ENCODE peak calls at places on chromosomes 16 and 17, in ten cellular contexts. One of them, this sample, is unnamed.

GRCh38 chr16:27161398-27161797 is 41.9 kb upstream of the KDM8 start:
- DNase-seq in body of pancreas: no peak
- DNase-seq in H1: no peak
- DNase-seq in A549: no peak
- DNase-seq in iPS DF 6.9: no peak
- DNase-seq in left ventricle myocardium inferior: no peak
- DNase-seq in heart right ventricle: no peak
- DNase-seq in H9: no peak
- DNase-seq in breast epithelium: no peak
- DNase-seq in MM.1S: no peak
- DNase-seq in this sample: no peak

GRCh38 chr17:66953661-66954060 is 10.8 kb upstream of the CACNG4 start:
- DNase-seq in body of pancreas: no peak
- DNase-seq in H1: no peak
- DNase-seq in A549: no peak
- DNase-seq in iPS DF 6.9: no peak
- DNase-seq in left ventricle myocardium inferior: no peak
- DNase-seq in heart right ventricle: no peak
- DNase-seq in H9: no peak
- DNase-seq in breast epithelium: no peak
- DNase-seq in MM.1S: no peak
- DNase-seq in this sample: no peak

GRCh38 chr16:57485916-57486857 is at the start of gene DOK4:
- DNase-seq in body of pancreas: peak; percentile 86
- DNase-seq in H1: no peak
- DNase-seq in A549: peak; percentile 47
- DNase-seq in iPS DF 6.9: no peak
- DNase-seq in left ventricle myocardium inferior: peak; percentile 87
- DNase-seq in heart right ventricle: peak; percentile 87
- DNase-seq in H9: peak; percentile 72
- DNase-seq in breast epithelium: peak; percentile 80
- DNase-seq in MM.1S: peak; percentile 71
- DNase-seq in this sample: peak; percentile 97

GRCh38 chr17:56918916-56919315 is 5.1 kb upstream of the TRIM25 start:
- DNase-seq in body of pancreas: no peak
- DNase-seq in H1: no peak
- DNase-seq in A549: no peak
- DNase-seq in iPS DF 6.9: no peak
- DNase-seq in left ventricle myocardium inferior: no peak
- DNase-seq in heart right ventricle: no peak
- DNase-seq in H9: no peak
- DNase-seq in breast epithelium: no peak
- DNase-seq in MM.1S: no peak
- DNase-seq in this sample: no peak

GRCh38 chr17:53150101-53150698 is 672.5 kb upstream of the KIF2B start:
- DNase-seq in body of pancreas: no peak
- DNase-seq in H1: no peak
- DNase-seq in A549: peak; percentile 7
- DNase-seq in iPS DF 6.9: no peak
- DNase-seq in left ventricle myocardium inferior: no peak
- DNase-seq in heart right ventricle: no peak
- DNase-seq in H9: no peak
- DNase-seq in breast epithelium: no peak
- DNase-seq in MM.1S: peak; percentile 78
- DNase-seq in this sample: no peak

GRCh38 chr16:85888405-85889331 is 10.3 kb upstream of the IRF8 start:
- DNase-seq in body of pancreas: no peak
- DNase-seq in H1: no peak
- DNase-seq in A549: peak; percentile 67
- DNase-seq in iPS DF 6.9: no peak
- DNase-seq in left ventricle myocardium inferior: no peak
- DNase-seq in heart right ventricle: no peak
- DNase-seq in H9: peak; percentile 8
- DNase-seq in breast epithelium: no peak
- DNase-seq in MM.1S: peak; percentile 41
- DNase-seq in this sample: no peak

GRCh38 chr17:54544239-54544638 is 356.4 kb upstream of the TOM1L1 start:
- DNase-seq in body of pancreas: no peak
- DNase-seq in H1: peak; percentile 19
- DNase-seq in A549: no peak
- DNase-seq in iPS DF 6.9: peak; percentile 9
- DNase-seq in left ventricle myocardium inferior: no peak
- DNase-seq in heart right ventricle: peak; percentile 8
- DNase-seq in H9: peak; percentile 87
- DNase-seq in breast epithelium: no peak
- DNase-seq in MM.1S: no peak
- DNase-seq in this sample: no peak

GRCh38 chr17:42001729-42002128 is 15.5 kb downstream of the DNAJC7 start:
- DNase-seq in body of pancreas: no peak
- DNase-seq in H1: no peak
- DNase-seq in A549: no peak
- DNase-seq in iPS DF 6.9: no peak
- DNase-seq in left ventricle myocardium inferior: no peak
- DNase-seq in heart right ventricle: no peak
- DNase-seq in H9: no peak
- DNase-seq in breast epithelium: no peak
- DNase-seq in MM.1S: no peak
- DNase-seq in this sample: no peak

GRCh38 chr16:4924593-4925378 is 12.2 kb downstream of the PPL start:
- DNase-seq in body of pancreas: peak; percentile 72
- DNase-seq in H1: no peak
- DNase-seq in A549: no peak
- DNase-seq in iPS DF 6.9: no peak
- DNase-seq in left ventricle myocardium inferior: no peak
- DNase-seq in heart right ventricle: no peak
- DNase-seq in H9: peak; percentile 83
- DNase-seq in breast epithelium: peak; percentile 63
- DNase-seq in MM.1S: no peak
- DNase-seq in this sample: peak; percentile 66

GRCh38 chr16:166375-167116 is 768 bp downstream of the HBM start:
- DNase-seq in body of pancreas: no peak
- DNase-seq in H1: no peak
- DNase-seq in A549: no peak
- DNase-seq in iPS DF 6.9: no peak
- DNase-seq in left ventricle myocardium inferior: no peak
- DNase-seq in heart right ventricle: no peak
- DNase-seq in H9: no peak
- DNase-seq in breast epithelium: no peak
- DNase-seq in MM.1S: no peak
- DNase-seq in this sample: no peak

GRCh38 chr17:72413077-72414031 is 292.5 kb downstream of the SOX9 start:
- DNase-seq in body of pancreas: no peak
- DNase-seq in H1: no peak
- DNase-seq in A549: no peak
- DNase-seq in iPS DF 6.9: no peak
- DNase-seq in left ventricle myocardium inferior: no peak
- DNase-seq in heart right ventricle: no peak
- DNase-seq in H9: no peak
- DNase-seq in breast epithelium: no peak
- DNase-seq in MM.1S: no peak
- DNase-seq in this sample: no peak

GRCh38 chr16:57003439-57004386 is 14.4 kb downstream of the NLRC5 start:
- DNase-seq in body of pancreas: no peak
- DNase-seq in H1: no peak
- DNase-seq in A549: no peak
- DNase-seq in iPS DF 6.9: no peak
- DNase-seq in left ventricle myocardium inferior: no peak
- DNase-seq in heart right ventricle: no peak
- DNase-seq in H9: no peak
- DNase-seq in breast epithelium: no peak
- DNase-seq in MM.1S: no peak
- DNase-seq in this sample: no peak

GRCh38 chr16:28495098-28495793 is 803 bp downstream of the APOBR start:
- DNase-seq in body of pancreas: no peak
- DNase-seq in H1: no peak
- DNase-seq in A549: no peak
- DNase-seq in iPS DF 6.9: no peak
- DNase-seq in left ventricle myocardium inferior: no peak
- DNase-seq in heart right ventricle: no peak
- DNase-seq in H9: no peak
- DNase-seq in breast epithelium: no peak
- DNase-seq in MM.1S: no peak
- DNase-seq in this sample: peak; percentile 84
- H3K9me3 ChIP-seq in body of pancreas: no peaks in the 10 kb centered on the region
- H3K9me3 ChIP-seq in H1: no peaks in the 10 kb centered on the region
- H3K9me3 ChIP-seq in A549: no peaks in the 10 kb centered on the region
- H3K9me3 ChIP-seq in iPS DF 6.9: no peaks in the 10 kb centered on the region
- H3K9me3 ChIP-seq in left ventricle myocardium inferior: no peaks in the 10 kb centered on the region
- H3K9me3 ChIP-seq in heart right ventricle: no peaks in the 10 kb centered on the region
- H3K9me3 ChIP-seq in H9: no peaks in the 10 kb centered on the region
- H3K9me3 ChIP-seq in breast epithelium: no peaks in the 10 kb centered on the region
- H3K9me3 ChIP-seq in MM.1S: no peaks in the 10 kb centered on the region
- H3K9me3 ChIP-seq in this sample: no peaks in the 10 kb centered on the region

DNA sequence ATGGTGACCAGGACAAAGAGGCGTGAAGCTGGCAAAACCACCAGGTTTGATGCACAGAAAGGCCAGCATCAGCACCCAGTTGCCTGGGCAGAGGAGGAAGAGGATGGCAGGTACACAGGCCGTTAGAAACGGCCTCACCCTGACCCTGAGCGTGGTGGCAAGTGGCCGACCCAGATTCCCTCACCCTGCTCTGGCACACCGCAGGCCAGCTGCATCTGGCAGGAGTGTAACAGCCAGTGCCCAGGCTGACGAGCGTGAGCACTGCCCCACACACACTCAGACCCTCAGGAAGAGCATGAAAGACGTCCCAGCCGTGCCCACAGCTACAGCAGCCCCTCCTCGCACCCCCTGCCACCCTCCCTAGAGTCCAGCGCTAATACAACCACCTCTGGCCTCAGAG is 82.0 kb downstream of the ANKRD11 start:
- DNase-seq in body of pancreas: peak; percentile 68
- DNase-seq in H1: no peak
- DNase-seq in A549: no peak
- DNase-seq in iPS DF 6.9: no peak
- DNase-seq in left ventricle myocardium inferior: peak; percentile 57
- DNase-seq in heart right ventricle: peak; percentile 49
- DNase-seq in H9: no peak
- DNase-seq in breast epithelium: no peak
- DNase-seq in MM.1S: no peak
- DNase-seq in this sample: no peak
- H3K9me3 ChIP-seq in body of pancreas: no peaks in the 10 kb centered on the region
- H3K9me3 ChIP-seq in H1: no peaks in the 10 kb centered on the region
- H3K9me3 ChIP-seq in A549: no peaks in the 10 kb centered on the region
- H3K9me3 ChIP-seq in iPS DF 6.9: no peaks in the 10 kb centered on the region
- H3K9me3 ChIP-seq in left ventricle myocardium inferior: no peaks in the 10 kb centered on the region
- H3K9me3 ChIP-seq in heart right ventricle: no peaks in the 10 kb centered on the region
- H3K9me3 ChIP-seq in H9: no peaks in the 10 kb centered on the region
- H3K9me3 ChIP-seq in breast epithelium: no peaks in the 10 kb centered on the region
- H3K9me3 ChIP-seq in MM.1S: no peaks in the 10 kb centered on the region
- H3K9me3 ChIP-seq in this sample: no peaks in the 10 kb centered on the region

DNA sequence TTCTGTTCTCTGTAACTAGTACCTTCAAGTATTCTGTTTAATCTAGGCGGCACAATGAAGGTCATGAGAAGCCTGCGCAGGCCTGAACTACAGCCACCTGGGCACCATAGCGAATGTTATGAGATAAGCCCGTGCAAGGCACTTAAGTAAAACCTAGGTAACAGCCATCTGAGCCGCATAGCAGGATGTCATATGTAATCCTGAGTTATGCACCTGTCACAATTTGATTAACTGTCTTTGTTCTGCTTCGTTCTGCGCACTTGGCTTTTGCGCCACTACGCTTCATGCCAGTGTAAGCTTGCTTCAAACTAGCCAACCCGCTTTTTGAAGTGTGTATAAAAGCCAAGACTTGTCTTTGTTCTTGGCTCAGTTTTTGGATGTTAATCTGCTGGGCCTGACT is 449.8 kb downstream of the KCNJ18 start:
- DNase-seq in body of pancreas: no peak
- DNase-seq in H1: no peak
- DNase-seq in A549: no peak
- DNase-seq in iPS DF 6.9: no peak
- DNase-seq in left ventricle myocardium inferior: no peak
- DNase-seq in heart right ventricle: no peak
- DNase-seq in H9: no peak
- DNase-seq in breast epithelium: no peak
- DNase-seq in MM.1S: no peak
- DNase-seq in this sample: no peak
- H3K9me3 ChIP-seq in body of pancreas: no peaks in the 10 kb centered on the region
- H3K9me3 ChIP-seq in H1: peaks cover 42% of the 10 kb centered on the region
- H3K9me3 ChIP-seq in A549: no peaks in the 10 kb centered on the region
- H3K9me3 ChIP-seq in iPS DF 6.9: no peaks in the 10 kb centered on the region
- H3K9me3 ChIP-seq in left ventricle myocardium inferior: no peaks in the 10 kb centered on the region
- H3K9me3 ChIP-seq in heart right ventricle: no peaks in the 10 kb centered on the region
- H3K9me3 ChIP-seq in H9: peaks cover 80% of the 10 kb centered on the region
- H3K9me3 ChIP-seq in breast epithelium: no peaks in the 10 kb centered on the region
- H3K9me3 ChIP-seq in MM.1S: no peaks in the 10 kb centered on the region
- H3K9me3 ChIP-seq in this sample: no peaks in the 10 kb centered on the region

GRCh38 chr16:3377917-3378316 is 22.2 kb downstream of the OR2C1 start:
- DNase-seq in body of pancreas: no peak
- DNase-seq in H1: no peak
- DNase-seq in A549: no peak
- DNase-seq in iPS DF 6.9: no peak
- DNase-seq in left ventricle myocardium inferior: no peak
- DNase-seq in heart right ventricle: no peak
- DNase-seq in H9: no peak
- DNase-seq in breast epithelium: no peak
- DNase-seq in MM.1S: no peak
- DNase-seq in this sample: no peak
- H3K9me3 ChIP-seq in body of pancreas: peaks cover 70% of the 10 kb centered on the region
- H3K9me3 ChIP-seq in H1: peaks cover 74% of the 10 kb centered on the region
- H3K9me3 ChIP-seq in A549: peaks cover 93% of the 10 kb centered on the region
- H3K9me3 ChIP-seq in iPS DF 6.9: peaks cover 12% of the 10 kb centered on the region
- H3K9me3 ChIP-seq in left ventricle myocardium inferior: no peaks in the 10 kb centered on the region
- H3K9me3 ChIP-seq in heart right ventricle: peaks cover 36% of the 10 kb centered on the region
- H3K9me3 ChIP-seq in H9: peaks cover 37% of the 10 kb centered on the region
- H3K9me3 ChIP-seq in breast epithelium: peaks cover 94% of the 10 kb centered on the region
- H3K9me3 ChIP-seq in MM.1S: no peaks in the 10 kb centered on the region
- H3K9me3 ChIP-seq in this sample: peaks cover 6% of the 10 kb centered on the region

This sample was measured in left lung.